ENCODE peak calls at places on chromosome 14, in nine cellular contexts. T is cardiac muscle cell; G is heart left ventricle; Q is neuronal stem cell; R is neural progenitor cell; P is small intestine; N is SK-N-SH; J is CD4-positive, alpha-beta T cell; I is AG04450. H is an unnamed sample.

GRCh38 chr14:61444215-61444768 is 122.9 kb downstream of the PRKCH start:
- DNase-seq in T (no peak), G (no peak), Q (no peak), R (no peak), P (peak), N (no peak), J (peak), I (no peak), H (no peak)

GRCh38 chr14:65847065-65847847 is 434.7 kb downstream of the FUT8 start:
- DNase-seq in T (no peak), G (no peak), Q (no peak), R (no peak), P (peak), N (no peak), J (peak), I (no peak), H (no peak)

GRCh38 chr14:96901227-96901626 is 104.0 kb downstream of the VRK1 start:
- DNase-seq in T (no peak), G (no peak), Q (no peak), R (no peak), P (no peak), N (no peak), J (no peak), I (no peak), H (no peak)

GRCh38 chr14:80606347-80606772 is 335.2 kb downstream of the CEP128 start:
- DNase-seq in T (no peak), G (no peak), Q (no peak), R (no peak), P (no peak), N (peak), J (no peak), I (no peak), H (no peak)

GRCh38 chr14:31410048-31410654 is 10.2 kb downstream of the HEATR5A start:
- DNase-seq in T (no peak), G (no peak), Q (no peak), R (peak), P (no peak), N (no peak), J (no peak), I (no peak), H (no peak)

GRCh38 chr14:49920935-49921334 is 28.1 kb downstream of the ARF6 start:
- DNase-seq in T (no peak), G (no peak), Q (no peak), R (no peak), P (no peak), N (no peak), J (no peak), I (no peak), H (no peak)

GRCh38 chr14:93220509-93220908 is 13.5 kb downstream of the UBR7 start:
- DNase-seq in T (no peak), G (no peak), Q (no peak), R (no peak), P (no peak), N (no peak), J (no peak), I (no peak), H (no peak)

GRCh38 chr14:100904307-100905019 is 941 bp upstream of the RTL1 start:
- DNase-seq in T (peak), G (no peak), Q (peak), R (peak), P (no peak), N (peak), J (no peak), I (no peak), H (peak)

GRCh38 chr14:88463318-88463717 is 77.9 kb downstream of the SPATA7 start:
- DNase-seq in T (peak), G (no peak), Q (no peak), R (peak), P (peak), N (no peak), J (no peak), I (no peak), H (no peak)

GRCh38 chr14:91947196-91948184 is at the start of gene FBLN5:
- DNase-seq in T (peak), G (peak), Q (peak), R (peak), P (peak), N (peak), J (peak), I (peak), H (peak)

GRCh38 chr14:51821822-51822221 is 38.6 kb upstream of the GNG2 start:
- DNase-seq in T (no peak), G (no peak), Q (no peak), R (no peak), P (no peak), N (no peak), J (no peak), I (no peak), H (no peak)

GRCh38 chr14:73489481-73490175 is 1.1 kb upstream of the RIOX1 start:
- DNase-seq in T (no peak), G (no peak), Q (no peak), R (no peak), P (no peak), N (no peak), J (no peak), I (no peak), H (no peak)

GRCh38 chr14:73491256-73491976 is 683 bp downstream of the RIOX1 start:
- DNase-seq in T (peak), G (peak), Q (peak), R (peak), P (peak), N (peak), J (peak), I (peak), H (peak)

GRCh38 chr14:73492661-73493060 is 1.9 kb downstream of the RIOX1 start:
- DNase-seq in T (no peak), G (no peak), Q (no peak), R (no peak), P (no peak), N (no peak), J (no peak), I (no peak), H (peak)

GRCh38 chr14:73494593-73494992 is 3.9 kb downstream of the RIOX1 start:
- DNase-seq in T (no peak), G (no peak), Q (no peak), R (no peak), P (no peak), N (no peak), J (no peak), I (no peak), H (peak)

GRCh38 chr14:73491977-73492552 is 1.3 kb downstream of the RIOX1 start:
- DNase-seq in T (no peak), G (no peak), Q (no peak), R (no peak), P (no peak), N (no peak), J (no peak), I (no peak), H (peak)
- H3K27ac ChIP-seq in T (no peak), G (no peak), Q (no peak), R (no peak), P (peak), N (no peak), J (peak), I (no peak), H (peak)

DNA sequence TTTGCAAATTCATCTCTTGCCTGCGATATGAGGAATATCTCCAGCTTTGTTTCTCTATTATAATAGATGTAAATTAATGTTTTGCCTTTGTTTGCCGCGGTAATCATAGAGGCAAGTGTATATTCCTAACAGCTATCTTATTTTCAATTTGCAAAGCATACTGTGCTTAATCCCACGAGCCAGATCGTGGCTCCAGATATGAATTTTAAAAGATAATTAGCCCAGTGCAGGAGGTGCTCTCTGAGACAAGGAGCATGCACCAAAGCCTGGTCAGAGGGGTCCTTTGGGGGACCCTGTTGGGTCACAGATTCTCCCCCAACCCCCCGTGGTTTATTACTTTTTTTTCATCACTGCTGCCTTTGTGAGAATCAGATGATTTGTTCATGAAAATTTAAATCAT is 1087.5 kb downstream of the BCL11B start:
- DNase-seq in T (no peak), G (no peak), Q (no peak), R (no peak), P (no peak), N (no peak), J (no peak), I (no peak), H (no peak)
- H3K27ac ChIP-seq in T (no peak), G (no peak), Q (no peak), R (no peak), P (no peak), N (no peak), J (peak), I (no peak), H (no peak)

DNA sequence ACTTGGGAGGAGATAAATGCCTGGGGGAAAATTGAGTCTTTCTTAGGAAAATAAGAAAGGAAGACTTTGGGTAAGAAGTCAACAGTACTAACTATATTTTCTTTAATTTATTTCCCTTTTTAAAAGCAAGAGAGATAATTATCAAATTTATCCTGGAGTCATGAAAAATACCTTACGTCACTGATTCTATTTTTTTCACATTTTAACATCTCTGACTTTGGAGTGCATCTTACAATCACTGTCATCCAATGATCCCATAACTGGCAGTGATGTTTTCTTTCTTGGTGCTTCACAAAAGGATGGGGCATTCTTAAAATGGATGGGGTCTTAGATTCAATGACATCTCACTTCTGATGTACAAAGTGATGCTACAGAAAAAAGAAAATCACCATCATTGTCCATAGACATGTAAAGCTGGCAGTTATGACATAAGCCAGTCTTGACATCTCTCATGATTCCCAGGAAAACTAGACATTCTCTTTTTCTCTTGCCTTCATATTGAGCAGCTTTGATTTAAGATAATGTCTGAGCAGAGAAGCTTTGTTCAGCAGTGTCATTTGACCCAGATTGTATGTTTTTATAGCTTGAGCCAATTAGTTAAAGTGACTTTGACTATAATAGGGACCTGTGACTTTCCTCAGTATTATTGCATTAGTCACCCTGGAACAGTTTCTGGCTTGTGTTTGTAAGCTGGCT is 236.2 kb downstream of the EGLN3 start:
- DNase-seq in T (no peak), G (no peak), Q (no peak), R (no peak), P (peak), N (peak), J (no peak), I (no peak), H (no peak)
- H3K27ac ChIP-seq in T (no peak), G (no peak), Q (no peak), R (no peak), P (no peak), N (peak), J (no peak), I (no peak), H (no peak)

DNA sequence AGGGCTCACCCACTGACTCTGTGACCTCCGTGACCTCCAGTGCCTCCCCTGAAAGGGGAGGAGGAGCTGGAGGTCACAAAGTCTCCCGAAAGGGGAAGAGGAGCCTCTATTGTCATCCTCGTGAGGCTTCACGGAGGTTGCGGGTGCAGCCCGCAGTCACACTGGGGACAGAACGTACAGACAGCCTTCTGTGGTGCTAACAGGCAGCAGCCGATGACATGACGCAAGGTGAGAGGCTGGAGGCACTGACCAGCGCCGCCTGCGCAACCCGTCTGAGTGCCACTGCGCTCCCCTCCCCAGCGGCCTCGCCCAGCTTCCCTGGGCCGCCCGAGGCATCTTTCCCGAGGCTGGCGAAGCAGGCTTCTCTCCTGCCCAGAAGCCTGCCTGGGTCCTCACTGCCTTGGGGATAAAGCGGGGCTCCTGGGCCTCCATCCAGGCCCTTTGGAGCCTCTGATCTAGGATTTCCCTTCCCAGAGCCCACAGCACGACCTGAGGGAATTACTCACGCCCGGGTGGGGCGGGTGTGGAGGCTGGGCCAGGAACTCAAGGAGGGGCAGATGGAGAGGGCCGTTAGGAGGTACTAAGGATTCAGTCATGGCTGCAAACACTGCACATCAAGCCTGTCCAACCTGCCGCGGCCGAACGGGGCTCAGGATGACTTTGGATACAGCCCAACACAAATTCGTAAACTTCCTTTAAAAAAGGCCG is 12.3 kb upstream of the LBHD2 start:
- DNase-seq in T (no peak), G (peak), Q (no peak), R (peak), P (no peak), N (no peak), J (no peak), I (no peak), H (peak)
- H3K27ac ChIP-seq in T (no peak), G (no peak), Q (peak), R (peak), P (peak), N (no peak), J (no peak), I (no peak), H (no peak)

GRCh38 chr14:72783741-72784140 is 110.2 kb downstream of the DPF3 start:
- DNase-seq in T (no peak), G (no peak), Q (no peak), R (no peak), P (no peak), N (no peak), J (no peak), I (no peak), H (no peak)

GRCh38 chr14:72782817-72783216 is 111.1 kb downstream of the DPF3 start:
- DNase-seq in T (no peak), G (no peak), Q (no peak), R (no peak), P (no peak), N (no peak), J (no peak), I (no peak), H (no peak)

GRCh38 chr14:72780771-72781170 is 113.1 kb downstream of the DPF3 start:
- DNase-seq in T (no peak), G (no peak), Q (no peak), R (no peak), P (no peak), N (no peak), J (no peak), I (no peak), H (no peak)

GRCh38 chr14:72781476-72782181 is 112.3 kb downstream of the DPF3 start:
- DNase-seq in T (no peak), G (no peak), Q (no peak), R (no peak), P (no peak), N (no peak), J (no peak), I (no peak), H (no peak)

GRCh38 chr14:72782182-72782508 is 111.8 kb downstream of the DPF3 start:
- DNase-seq in T (no peak), G (no peak), Q (no peak), R (no peak), P (no peak), N (no peak), J (no peak), I (no peak), H (no peak)
- H3K27ac ChIP-seq in T (peak), G (no peak), Q (no peak), R (no peak), P (no peak), N (no peak), J (no peak), I (peak), H (no peak)

DNA sequence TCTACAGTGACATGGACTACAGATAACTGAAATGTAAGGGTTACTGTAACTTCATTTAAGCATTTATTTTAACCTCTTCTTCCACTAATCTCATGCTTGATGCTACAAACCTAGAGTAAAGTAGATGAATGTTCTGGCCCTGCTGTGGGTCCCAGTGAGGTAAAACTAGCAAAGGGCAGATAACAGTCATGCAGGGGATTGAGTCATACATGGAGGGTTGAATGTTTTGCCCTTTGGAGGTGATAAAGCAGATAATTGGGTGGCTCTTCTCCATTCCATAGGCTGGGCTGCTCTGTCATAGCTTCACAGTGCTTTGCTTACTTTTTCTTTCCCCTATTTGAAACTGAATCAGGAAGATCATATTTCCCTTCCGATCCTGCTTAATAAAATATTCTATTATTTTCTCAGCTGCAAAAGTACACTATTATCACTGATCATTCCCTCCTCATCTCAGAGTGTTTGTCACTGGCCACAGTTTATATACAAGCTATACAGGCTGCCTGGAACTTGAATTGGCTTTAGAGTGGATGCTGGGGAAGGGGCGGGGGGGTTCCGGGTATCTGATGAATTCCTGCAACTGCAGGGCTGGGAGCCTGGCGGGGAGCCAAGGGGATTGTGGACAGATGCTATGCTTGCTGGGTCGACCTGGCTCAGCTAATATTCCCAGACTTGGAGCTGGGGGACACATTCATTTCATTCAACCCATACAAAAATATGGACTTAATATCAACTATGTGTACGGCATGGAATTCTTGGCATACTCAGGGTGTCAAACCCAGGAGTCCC is 235.1 kb downstream of the NRXN3 start:
- DNase-seq in T (no peak), G (no peak), Q (no peak), R (no peak), P (no peak), N (peak), J (no peak), I (no peak), H (no peak)
- H3K27ac ChIP-seq in T (no peak), G (no peak), Q (no peak), R (no peak), P (no peak), N (no peak), J (no peak), I (no peak), H (no peak)

GRCh38 chr14:69043598-69044267 is 64.6 kb upstream of the ACTN1 start:
- DNase-seq in T (no peak), G (peak), Q (no peak), R (no peak), P (no peak), N (no peak), J (no peak), I (no peak), H (peak)

GRCh38 chr14:69041783-69042182 is 62.7 kb upstream of the ACTN1 start:
- DNase-seq in T (no peak), G (no peak), Q (no peak), R (no peak), P (no peak), N (no peak), J (no peak), I (no peak), H (no peak)

GRCh38 chr14:69042309-69043006 is 63.4 kb upstream of the ACTN1 start:
- DNase-seq in T (no peak), G (no peak), Q (no peak), R (no peak), P (peak), N (no peak), J (no peak), I (no peak), H (no peak)

GRCh38 chr14:69044296-69044695 is 65.2 kb upstream of the ACTN1 start:
- DNase-seq in T (no peak), G (no peak), Q (no peak), R (no peak), P (no peak), N (no peak), J (no peak), I (no peak), H (no peak)

DNA sequence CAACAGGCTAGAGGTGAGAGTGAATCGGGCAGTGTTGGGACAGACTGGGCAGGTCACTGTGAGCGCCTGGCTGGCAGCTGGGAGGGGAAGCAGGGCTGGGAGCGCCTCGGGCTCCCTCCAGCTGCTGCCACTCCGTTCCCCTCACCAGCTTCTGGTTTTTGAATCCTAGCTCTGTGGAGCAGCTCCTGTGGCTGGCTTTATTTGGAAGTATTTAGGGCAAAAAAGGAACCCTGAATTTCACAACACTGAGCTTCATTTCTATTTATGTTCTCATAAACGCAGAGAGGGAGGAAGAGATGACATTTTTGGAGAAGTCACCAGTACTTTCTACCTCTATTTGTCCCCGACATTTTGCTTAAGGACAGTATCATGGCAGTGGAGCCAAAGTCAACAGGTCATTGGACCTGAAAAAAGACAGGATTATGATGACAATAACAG is 63.9 kb upstream of the ACTN1 start:
- DNase-seq in T (no peak), G (peak), Q (no peak), R (no peak), P (peak), N (peak), J (no peak), I (no peak), H (no peak)
- H3K27ac ChIP-seq in T (no peak), G (peak), Q (no peak), R (no peak), P (peak), N (peak), J (no peak), I (no peak), H (peak)